ENCODE peak calls at places on chromosomes 1 and 21, in six cellular contexts. Q is BJ, C is GM23338, K is fibroblast of the aortic adventitia, F is GM20000, Z is brain microvascular endothelial cell. I is an unnamed sample.

GRCh38 chr1:966135-966602 is at the start of gene PLEKHN1:
- DNase-seq in Q (no peak), C (peak), Z (peak), K (no peak), F (peak), I (peak)

GRCh38 chr1:89833183-89834077 is 12.6 kb downstream of the LRRC8D start:
- DNase-seq in Q (no peak), C (peak), Z (no peak), F (no peak), K (no peak), I (no peak)

GRCh38 chr1:48114596-48115384 is 107.7 kb upstream of the SLC5A9 start:
- DNase-seq in C (no peak), F (no peak), Z (no peak), K (no peak), Q (no peak), I (no peak)

GRCh38 chr1:234490789-234491479 is 12.0 kb upstream of the TARBP1 start:
- DNase-seq in Q (no peak), K (peak), Z (no peak), C (no peak), F (no peak), I (no peak)

GRCh38 chr21:42417533-42417932 is 13.8 kb downstream of the UBASH3A start:
- DNase-seq in F (peak), K (no peak), Z (no peak), C (no peak), Q (no peak), I (peak)

GRCh38 chr1:42936309-42937078 is 22.2 kb downstream of the SLC2A1 start:
- DNase-seq in F (no peak), C (no peak), Z (no peak), K (peak), Q (peak), I (peak)

GRCh38 chr1:209850342-209850979 is 22.7 kb downstream of the UTP25 start:
- DNase-seq in Q (no peak), K (peak), F (peak), Z (peak), C (peak), I (peak)

GRCh38 chr1:50796277-50796676 is 163.8 kb downstream of the FAF1 start:
- DNase-seq in Q (no peak), C (no peak), Z (no peak), F (no peak), K (no peak), I (no peak)

GRCh38 chr21:41648591-41649031 is 118.2 kb downstream of the RIPK4 start:
- DNase-seq in C (no peak), F (no peak), Q (no peak), K (peak), Z (peak), I (no peak)

GRCh38 chr1:109547412-109548320 is 749 bp upstream of the GNAI3 start:
- DNase-seq in Z (no peak), Q (no peak), C (peak), F (peak), K (peak), I (peak)

GRCh38 chr1:211874521-211875347 is 44.2 kb upstream of the LPGAT1 start:
- DNase-seq in C (no peak), Q (no peak), F (no peak), K (no peak), Z (no peak), I (no peak)

GRCh38 chr21:41045534-41046268 is 122.3 kb upstream of the BACE2 start:
- DNase-seq in F (no peak), Q (no peak), K (no peak), Z (no peak), C (peak), I (peak)

GRCh38 chr1:42456754-42457089 is 379 bp downstream of the PPCS start:
- DNase-seq in Q (peak), Z (peak), C (peak), K (peak), F (peak), I (peak)

GRCh38 chr1:194289569-194290266 is 1103.3 kb upstream of the B3GALT2 start:
- DNase-seq in Z (no peak), F (peak), C (peak), Q (no peak), K (no peak), I (peak)

GRCh38 chr1:204834752-204835151 is 35.9 kb upstream of the NFASC start:
- DNase-seq in Z (no peak), Q (no peak), K (no peak), C (peak), F (no peak), I (no peak)

GRCh38 chr1:150186789-150187559 is 37.3 kb downstream of the PLEKHO1 start:
- DNase-seq in C (peak), Q (no peak), K (peak), Z (peak), F (peak), I (peak)

GRCh38 chr1:233006582-233006981 is 56.2 kb downstream of the NTPCR start:
- DNase-seq in C (no peak), Q (no peak), K (no peak), F (no peak), Z (no peak), I (no peak)

GRCh38 chr1:5709976-5710375 is 282.2 kb downstream of the NPHP4 start:
- DNase-seq in F (no peak), Z (no peak), K (no peak), Q (no peak), C (no peak), I (no peak)

GRCh38 chr21:35400233-35400939 is 351.3 kb upstream of the RUNX1 start:
- DNase-seq in F (peak), Z (peak), Q (no peak), C (peak), K (peak), I (peak)

GRCh38 chr1:35505911-35506798 is 51.0 kb downstream of the KIAA0319L start:
- DNase-seq in Q (peak), Z (peak), K (peak), C (no peak), F (peak), I (peak)

GRCh38 chr1:234893725-234894630 is 234.7 kb downstream of the TOMM20 start:
- DNase-seq in K (peak), C (no peak), F (peak), Q (no peak), Z (peak), I (peak)

GRCh38 chr1:66925944-66926343 is 1.2 kb downstream of the MIER1 start:
- DNase-seq in C (peak), K (peak), Q (no peak), F (no peak), Z (no peak), I (no peak)

GRCh38 chr1:235317179-235317578 is 10.8 kb downstream of the ARID4B start:
- DNase-seq in C (no peak), Q (no peak), K (no peak), F (peak), Z (no peak), I (no peak)

GRCh38 chr1:32471695-32472362 is 7.0 kb downstream of the ZBTB8B start:
- DNase-seq in K (no peak), F (no peak), Z (no peak), Q (no peak), C (no peak), I (no peak)

GRCh38 chr1:32474954-32475353 is 10.1 kb downstream of the ZBTB8B start:
- DNase-seq in Z (no peak), C (no peak), F (no peak), Q (no peak), K (no peak), I (no peak)

GRCh38 chr1:32468791-32469190 is 3.9 kb downstream of the ZBTB8B start:
- DNase-seq in C (no peak), Z (no peak), F (no peak), Q (no peak), K (no peak), I (no peak)

GRCh38 chr1:32470431-32470830 is 5.6 kb downstream of the ZBTB8B start:
- DNase-seq in Q (no peak), Z (no peak), C (no peak), K (peak), F (no peak), I (no peak)

DNA sequence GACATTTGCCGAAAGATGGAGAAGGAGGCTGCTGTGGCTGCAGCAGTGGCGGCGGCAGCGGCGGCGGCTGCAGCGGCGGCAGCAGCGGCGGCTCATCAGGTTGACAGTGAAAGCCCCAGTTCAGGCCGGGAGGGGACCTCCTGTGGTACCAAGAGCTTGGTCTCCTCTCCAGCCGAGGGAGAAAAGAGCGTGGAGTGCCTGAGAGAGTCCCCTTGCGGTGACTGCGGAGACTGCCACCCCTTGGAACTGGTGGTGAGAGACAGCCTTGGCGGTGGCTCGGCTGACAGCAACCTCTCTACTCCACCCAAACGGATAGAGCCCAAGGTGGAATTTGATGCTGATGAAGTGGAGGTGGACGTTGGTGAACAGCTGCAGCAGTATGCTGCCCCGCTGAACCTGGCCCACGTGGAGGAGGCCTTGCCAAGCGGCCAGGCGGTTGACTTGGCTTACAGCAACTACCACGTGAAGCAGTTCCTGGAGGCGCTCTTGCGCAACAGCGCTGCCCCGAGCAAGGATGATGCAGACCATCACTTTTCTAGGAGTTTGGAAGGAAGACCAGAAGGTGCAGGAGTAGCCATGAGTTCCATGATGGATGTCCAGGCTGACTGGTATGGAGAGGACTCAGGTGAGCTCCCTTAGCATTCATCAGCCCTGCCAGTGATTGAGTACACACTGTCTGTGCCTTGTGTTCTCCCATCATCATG is 6.3 kb downstream of the ZBTB8B start:
- DNase-seq in Q (no peak), C (peak), K (no peak), F (peak), Z (no peak), I (peak)
- TF ChIP-seq CTCF in Q (no peak), C (peak), K (peak), F (no peak), Z (peak), I (no peak)

GRCh38 chr1:15452216-15452615 is 4.3 kb upstream of the CELA2A start:
- DNase-seq in C (no peak), F (no peak), Q (no peak), K (no peak), Z (no peak), I (no peak)
- TF ChIP-seq CTCF in C (no peak), F (no peak), Q (no peak), K (no peak), Z (no peak), I (no peak)

GRCh38 chr1:62335656-62336055 is 16.4 kb upstream of the KANK4 start:
- DNase-seq in Z (no peak), F (no peak), Q (no peak), K (no peak), C (peak), I (no peak)
- TF ChIP-seq CTCF in Z (peak), F (no peak), Q (no peak), K (peak), C (no peak), I (no peak)

DNA sequence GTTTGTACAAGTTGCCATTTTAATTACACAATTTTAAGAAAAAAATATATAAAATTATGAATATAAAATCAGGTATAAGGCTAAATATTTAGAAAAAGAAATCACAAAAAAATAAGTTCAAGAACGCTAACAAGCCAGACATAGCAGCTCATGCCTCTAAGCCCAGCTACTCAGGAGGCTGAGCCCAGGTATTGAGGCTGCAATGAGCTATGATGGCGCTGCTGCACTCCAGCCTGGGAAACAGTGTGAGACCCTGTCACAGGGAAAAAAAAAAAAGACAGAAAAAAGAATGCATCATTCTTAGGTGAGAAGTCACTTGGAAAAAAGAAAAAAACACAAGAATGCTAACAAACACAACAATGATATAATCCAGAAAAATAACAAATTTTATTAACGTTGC is 112.3 kb upstream of the PRDX6 start:
- DNase-seq in C (peak), F (no peak), Q (no peak), K (no peak), Z (no peak), I (no peak)
- TF ChIP-seq CTCF in C (peak), F (no peak), Q (no peak), K (no peak), Z (no peak), I (no peak)

I was measured in activated CD8-positive, alpha-beta T cell treated with anti-CD3 and anti-CD28 coated beads for 36 hours.